ENCODE peak calls at places on chromosomes 3 and 15, in nine cellular contexts. One of them, this sample, is unnamed.

GRCh38 chr3:157388976-157389375 is 47.7 kb upstream of the PTX3 start:
- DNase-seq in left ventricle myocardium inferior: no peak
- DNase-seq in skeletal muscle cell: peak
- DNase-seq in neural progenitor cell: no peak
- DNase-seq in cardiac muscle cell: no peak
- DNase-seq in Panc1: no peak
- DNase-seq in stomach: no peak
- DNase-seq in cardiac fibroblast: peak
- DNase-seq in A549: no peak
- DNase-seq in this sample: no peak

GRCh38 chr15:71329041-71329440 is 213.8 kb downstream of the THSD4 start:
- DNase-seq in cardiac muscle cell: no peak
- DNase-seq in left ventricle myocardium inferior: no peak
- DNase-seq in skeletal muscle cell: no peak
- DNase-seq in cardiac fibroblast: peak
- DNase-seq in neural progenitor cell: no peak
- DNase-seq in A549: no peak
- DNase-seq in Panc1: no peak
- DNase-seq in stomach: no peak
- DNase-seq in this sample: no peak

GRCh38 chr15:88563638-88564037 is 17.2 kb upstream of the DET1 start:
- DNase-seq in skeletal muscle cell: no peak
- DNase-seq in Panc1: no peak
- DNase-seq in cardiac muscle cell: no peak
- DNase-seq in neural progenitor cell: no peak
- DNase-seq in A549: no peak
- DNase-seq in cardiac fibroblast: peak
- DNase-seq in stomach: no peak
- DNase-seq in left ventricle myocardium inferior: no peak
- DNase-seq in this sample: no peak

GRCh38 chr15:86663304-86663703 is 583.6 kb downstream of the AGBL1 start:
- DNase-seq in cardiac fibroblast: no peak
- DNase-seq in A549: no peak
- DNase-seq in left ventricle myocardium inferior: no peak
- DNase-seq in Panc1: no peak
- DNase-seq in cardiac muscle cell: no peak
- DNase-seq in skeletal muscle cell: no peak
- DNase-seq in neural progenitor cell: no peak
- DNase-seq in stomach: no peak
- DNase-seq in this sample: no peak

GRCh38 chr3:184282941-184283340 is 7.1 kb downstream of the ECE2 start:
- DNase-seq in left ventricle myocardium inferior: no peak
- DNase-seq in neural progenitor cell: no peak
- DNase-seq in cardiac fibroblast: no peak
- DNase-seq in cardiac muscle cell: no peak
- DNase-seq in Panc1: no peak
- DNase-seq in stomach: no peak
- DNase-seq in A549: no peak
- DNase-seq in skeletal muscle cell: no peak
- DNase-seq in this sample: no peak

GRCh38 chr3:152302521-152303021 is 33.8 kb downstream of the MBNL1 start:
- DNase-seq in left ventricle myocardium inferior: peak
- DNase-seq in cardiac fibroblast: peak
- DNase-seq in stomach: no peak
- DNase-seq in skeletal muscle cell: peak
- DNase-seq in Panc1: no peak
- DNase-seq in neural progenitor cell: no peak
- DNase-seq in A549: no peak
- DNase-seq in cardiac muscle cell: peak
- DNase-seq in this sample: no peak

GRCh38 chr15:25802285-25802830 is 60.8 kb downstream of the ATP10A start:
- DNase-seq in A549: no peak
- DNase-seq in stomach: no peak
- DNase-seq in cardiac fibroblast: no peak
- DNase-seq in skeletal muscle cell: no peak
- DNase-seq in neural progenitor cell: no peak
- DNase-seq in left ventricle myocardium inferior: no peak
- DNase-seq in cardiac muscle cell: no peak
- DNase-seq in Panc1: no peak
- DNase-seq in this sample: no peak

GRCh38 chr15:33963831-33964664 is 4.2 kb upstream of the CHRM5 start:
- DNase-seq in A549: peak
- DNase-seq in neural progenitor cell: peak
- DNase-seq in cardiac muscle cell: peak
- DNase-seq in left ventricle myocardium inferior: no peak
- DNase-seq in Panc1: peak
- DNase-seq in cardiac fibroblast: peak
- DNase-seq in skeletal muscle cell: no peak
- DNase-seq in stomach: no peak
- DNase-seq in this sample: no peak

GRCh38 chr3:109643590-109643989 is 306.2 kb upstream of the DPPA4 start:
- DNase-seq in cardiac muscle cell: no peak
- DNase-seq in Panc1: no peak
- DNase-seq in cardiac fibroblast: peak
- DNase-seq in skeletal muscle cell: peak
- DNase-seq in neural progenitor cell: no peak
- DNase-seq in A549: peak
- DNase-seq in stomach: no peak
- DNase-seq in left ventricle myocardium inferior: no peak
- DNase-seq in this sample: no peak

GRCh38 chr3:45942051-45942825 is 1.0 kb upstream of the CXCR6 start:
- DNase-seq in stomach: peak
- DNase-seq in skeletal muscle cell: no peak
- DNase-seq in left ventricle myocardium inferior: no peak
- DNase-seq in neural progenitor cell: no peak
- DNase-seq in cardiac muscle cell: peak
- DNase-seq in A549: no peak
- DNase-seq in cardiac fibroblast: no peak
- DNase-seq in Panc1: no peak
- DNase-seq in this sample: peak

GRCh38 chr15:92383528-92384326 is 10.0 kb upstream of the ST8SIA2 start:
- DNase-seq in Panc1: no peak
- DNase-seq in cardiac muscle cell: peak
- DNase-seq in skeletal muscle cell: no peak
- DNase-seq in neural progenitor cell: peak
- DNase-seq in cardiac fibroblast: peak
- DNase-seq in stomach: no peak
- DNase-seq in A549: peak
- DNase-seq in left ventricle myocardium inferior: no peak
- DNase-seq in this sample: peak

GRCh38 chr3:58099850-58100249 is 91.6 kb downstream of the FLNB start:
- DNase-seq in neural progenitor cell: no peak
- DNase-seq in cardiac fibroblast: no peak
- DNase-seq in left ventricle myocardium inferior: no peak
- DNase-seq in A549: no peak
- DNase-seq in Panc1: no peak
- DNase-seq in stomach: no peak
- DNase-seq in skeletal muscle cell: no peak
- DNase-seq in cardiac muscle cell: no peak
- DNase-seq in this sample: no peak

GRCh38 chr15:40593588-40594428 is at the start of gene KNL1:
- DNase-seq in left ventricle myocardium inferior: peak
- DNase-seq in A549: peak
- DNase-seq in Panc1: peak
- DNase-seq in stomach: peak
- DNase-seq in cardiac fibroblast: peak
- DNase-seq in cardiac muscle cell: peak
- DNase-seq in neural progenitor cell: peak
- DNase-seq in skeletal muscle cell: peak
- DNase-seq in this sample: peak

GRCh38 chr15:40595773-40596172 is 1.7 kb downstream of the KNL1 start:
- DNase-seq in left ventricle myocardium inferior: no peak
- DNase-seq in neural progenitor cell: no peak
- DNase-seq in Panc1: no peak
- DNase-seq in cardiac fibroblast: no peak
- DNase-seq in A549: no peak
- DNase-seq in skeletal muscle cell: no peak
- DNase-seq in stomach: no peak
- DNase-seq in cardiac muscle cell: no peak
- DNase-seq in this sample: no peak

GRCh38 chr15:40594429-40594836 is 384 bp downstream of the KNL1 start:
- DNase-seq in A549: peak
- DNase-seq in Panc1: no peak
- DNase-seq in cardiac muscle cell: peak
- DNase-seq in skeletal muscle cell: no peak
- DNase-seq in left ventricle myocardium inferior: peak
- DNase-seq in neural progenitor cell: peak
- DNase-seq in stomach: no peak
- DNase-seq in cardiac fibroblast: peak
- DNase-seq in this sample: peak

GRCh38 chr15:40597024-40597423 is 3.0 kb downstream of the KNL1 start:
- DNase-seq in cardiac fibroblast: no peak
- DNase-seq in neural progenitor cell: no peak
- DNase-seq in left ventricle myocardium inferior: no peak
- DNase-seq in stomach: no peak
- DNase-seq in cardiac muscle cell: no peak
- DNase-seq in skeletal muscle cell: no peak
- DNase-seq in Panc1: no peak
- DNase-seq in A549: no peak
- DNase-seq in this sample: no peak

DNA sequence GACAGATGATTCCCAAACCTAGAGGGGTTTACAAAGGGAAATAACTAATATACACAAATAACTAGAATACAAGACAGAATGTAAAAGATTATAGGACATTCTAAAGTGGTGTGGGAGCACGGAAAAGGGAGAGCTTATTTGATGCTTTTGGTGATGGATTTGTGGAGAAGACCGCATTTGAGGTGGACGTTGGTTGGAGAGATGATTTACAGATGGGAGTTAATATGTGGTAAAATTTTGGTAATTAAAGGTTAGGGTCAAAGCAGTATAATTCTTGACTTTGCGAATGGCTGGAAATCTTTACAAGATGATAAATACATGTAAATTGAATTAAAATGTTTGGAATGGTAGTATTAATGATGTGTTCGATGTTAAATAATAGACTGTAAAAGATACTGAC is 1.2 kb downstream of the KNL1 start:
- DNase-seq in neural progenitor cell: no peak
- DNase-seq in stomach: no peak
- DNase-seq in Panc1: no peak
- DNase-seq in skeletal muscle cell: no peak
- DNase-seq in left ventricle myocardium inferior: no peak
- DNase-seq in A549: no peak
- DNase-seq in cardiac fibroblast: no peak
- DNase-seq in cardiac muscle cell: no peak
- DNase-seq in this sample: no peak
- H3K4me3 ChIP-seq in neural progenitor cell: peak
- H3K4me3 ChIP-seq in stomach: peak
- H3K4me3 ChIP-seq in Panc1: peak
- H3K4me3 ChIP-seq in skeletal muscle cell: peak
- H3K4me3 ChIP-seq in left ventricle myocardium inferior: peak
- H3K4me3 ChIP-seq in A549: peak
- H3K4me3 ChIP-seq in cardiac fibroblast: peak
- H3K4me3 ChIP-seq in cardiac muscle cell: peak
- H3K4me3 ChIP-seq in this sample: peak

DNA sequence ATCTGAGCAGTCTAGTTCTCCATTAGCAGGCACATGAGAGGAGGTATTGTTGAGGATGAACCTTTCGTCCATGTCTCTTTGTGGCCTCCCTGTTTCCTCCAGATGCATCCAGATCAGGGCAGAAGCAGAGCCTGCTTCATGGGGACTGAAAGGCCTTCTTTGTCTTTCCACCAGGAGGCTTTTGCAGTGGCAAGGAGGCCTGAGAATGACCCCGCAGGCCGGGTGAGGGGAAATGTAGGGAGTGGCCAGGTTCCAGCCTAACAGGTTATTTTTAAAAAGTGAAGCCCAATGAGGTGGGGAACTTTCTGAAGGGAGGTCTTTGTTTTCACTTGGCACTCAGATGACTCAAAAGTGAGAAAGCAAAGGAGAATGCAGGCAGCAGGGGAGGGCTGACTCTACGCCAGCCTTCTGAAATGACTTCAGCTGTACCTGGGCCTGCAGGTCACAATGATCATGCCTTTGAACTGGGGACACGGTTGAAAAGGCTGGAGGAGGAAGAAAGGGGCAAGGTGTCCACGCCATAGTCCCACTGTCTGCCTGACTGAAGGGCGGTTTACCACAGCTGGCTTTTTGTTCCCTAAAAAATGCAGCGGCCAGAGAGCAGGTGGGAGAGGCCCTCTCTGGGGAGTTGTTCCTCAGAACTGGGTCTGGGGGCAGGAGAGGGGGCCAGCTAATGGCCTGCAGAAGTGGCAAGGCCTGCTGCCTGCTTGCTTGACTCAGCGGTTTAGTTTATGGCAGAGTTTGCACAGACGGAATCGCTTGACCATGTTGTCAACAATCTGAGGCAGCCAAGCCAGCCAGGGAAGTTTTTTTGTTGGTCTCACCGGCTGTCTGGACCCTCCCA is 28.7 kb downstream of the CMTM7 start:
- DNase-seq in skeletal muscle cell: no peak
- DNase-seq in cardiac fibroblast: peak
- DNase-seq in neural progenitor cell: peak
- DNase-seq in cardiac muscle cell: peak
- DNase-seq in stomach: peak
- DNase-seq in left ventricle myocardium inferior: no peak
- DNase-seq in Panc1: no peak
- DNase-seq in A549: peak
- DNase-seq in this sample: no peak
- H3K4me3 ChIP-seq in skeletal muscle cell: no peak
- H3K4me3 ChIP-seq in cardiac fibroblast: no peak
- H3K4me3 ChIP-seq in neural progenitor cell: no peak
- H3K4me3 ChIP-seq in cardiac muscle cell: no peak
- H3K4me3 ChIP-seq in stomach: no peak
- H3K4me3 ChIP-seq in left ventricle myocardium inferior: no peak
- H3K4me3 ChIP-seq in Panc1: peak
- H3K4me3 ChIP-seq in A549: no peak
- H3K4me3 ChIP-seq in this sample: no peak

GRCh38 chr15:68795298-68795848 is 25.3 kb downstream of the ANP32A start:
- DNase-seq in neural progenitor cell: peak
- DNase-seq in cardiac fibroblast: peak
- DNase-seq in left ventricle myocardium inferior: peak
- DNase-seq in skeletal muscle cell: peak
- DNase-seq in Panc1: no peak
- DNase-seq in A549: no peak
- DNase-seq in cardiac muscle cell: peak
- DNase-seq in stomach: peak
- DNase-seq in this sample: peak
- H3K4me3 ChIP-seq in neural progenitor cell: peak
- H3K4me3 ChIP-seq in cardiac fibroblast: no peak
- H3K4me3 ChIP-seq in left ventricle myocardium inferior: peak
- H3K4me3 ChIP-seq in skeletal muscle cell: no peak
- H3K4me3 ChIP-seq in Panc1: no peak
- H3K4me3 ChIP-seq in A549: no peak
- H3K4me3 ChIP-seq in cardiac muscle cell: no peak
- H3K4me3 ChIP-seq in stomach: peak
- H3K4me3 ChIP-seq in this sample: peak

DNA sequence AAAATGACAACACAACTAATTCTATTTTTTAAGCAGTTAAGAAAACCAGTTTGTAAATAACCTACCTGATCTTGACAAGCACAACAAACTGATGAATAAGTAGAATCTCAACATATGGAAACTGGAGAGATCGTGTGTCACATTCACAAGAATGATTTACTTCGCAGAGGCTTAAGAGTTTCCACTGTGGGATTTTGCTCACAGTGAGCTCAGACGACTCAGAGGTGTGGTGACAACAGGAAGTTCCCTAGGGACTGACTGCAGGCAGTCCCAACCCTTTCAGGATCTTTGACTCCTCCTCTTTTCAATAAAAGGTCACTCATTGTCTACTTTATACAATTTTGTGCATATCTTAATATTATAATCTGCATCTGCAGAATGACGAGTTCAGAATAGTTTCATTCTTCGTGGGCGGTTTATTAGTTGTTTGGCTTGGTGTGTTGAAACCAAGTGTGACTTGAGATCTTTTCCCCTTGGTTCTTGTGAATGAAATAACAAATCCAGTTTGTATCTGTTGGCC is at the start of gene LIPH:
- DNase-seq in A549: peak
- DNase-seq in left ventricle myocardium inferior: no peak
- DNase-seq in cardiac muscle cell: peak
- DNase-seq in Panc1: peak
- DNase-seq in skeletal muscle cell: no peak
- DNase-seq in cardiac fibroblast: peak
- DNase-seq in stomach: peak
- DNase-seq in neural progenitor cell: no peak
- DNase-seq in this sample: peak
- H3K4me3 ChIP-seq in A549: peak
- H3K4me3 ChIP-seq in left ventricle myocardium inferior: peak
- H3K4me3 ChIP-seq in cardiac muscle cell: no peak
- H3K4me3 ChIP-seq in Panc1: peak
- H3K4me3 ChIP-seq in skeletal muscle cell: no peak
- H3K4me3 ChIP-seq in cardiac fibroblast: peak
- H3K4me3 ChIP-seq in stomach: peak
- H3K4me3 ChIP-seq in neural progenitor cell: no peak
- H3K4me3 ChIP-seq in this sample: peak

This sample was measured in WERI-Rb-1.